ENCODE peak calls at places on chromosomes 12 and 14, in seven cellular contexts. T is Calu3; S is lower lobe of right lung; K is fibroblast of lung; Z is AG09319; E is stimulated activated CD8-positive, alpha-beta memory T cell treated with anti-CD3 and anti-CD28 coated beads, Interleukin-4, amount 100 ng/mL, for 48 hours; Q is stimulated activated CD4-positive, alpha-beta T cell treated with anti-CD3 and anti-CD28 coated beads, Interleukin-4, amount 100 ng/mL, for 48 hours. O is an unnamed sample.

GRCh38 chr12:113676117-113676516 is 204.4 kb upstream of the LHX5 start:
- DNase-seq in Z (no peak), E (no peak), T (no peak), Q (no peak), K (no peak), S (no peak), O (no peak)

GRCh38 chr12:132413931-132414588 is 75.9 kb upstream of the FBRSL1 start:
- DNase-seq in S (no peak), K (no peak), Z (no peak), Q (no peak), T (peak), E (peak), O (no peak)

GRCh38 chr14:101965796-101966718 is 1.7 kb downstream of the DYNC1H1 start:
- DNase-seq in Z (no peak), E (no peak), K (peak), Q (no peak), T (no peak), S (no peak), O (no peak)

GRCh38 chr12:50057000-50057841 is at the start of gene ASIC1:
- DNase-seq in Q (peak), E (peak), Z (no peak), S (peak), T (peak), K (peak), O (peak)

GRCh38 chr12:6347367-6348338 is 5.8 kb upstream of the TNFRSF1A start:
- DNase-seq in Q (no peak), T (no peak), E (no peak), K (peak), Z (no peak), S (no peak), O (no peak)

GRCh38 chr12:120096671-120097202 is 19.8 kb downstream of the RAB35 start:
- DNase-seq in Q (no peak), K (no peak), S (no peak), T (no peak), E (no peak), Z (no peak), O (no peak)

GRCh38 chr12:49335118-49335954 is 1.7 kb downstream of the C1QL4 start:
- DNase-seq in E (no peak), Q (no peak), T (no peak), S (no peak), Z (no peak), K (no peak), O (no peak)

GRCh38 chr12:115443351-115443938 is 759.5 kb upstream of the TBX3 start:
- DNase-seq in E (no peak), T (no peak), Q (no peak), K (no peak), S (no peak), Z (no peak), O (no peak)

GRCh38 chr14:26163761-26164160 is 434.1 kb downstream of the NOVA1 start:
- DNase-seq in T (no peak), Z (no peak), K (peak), Q (no peak), S (no peak), E (no peak), O (no peak)

GRCh38 chr12:119803391-119803791 is 73.7 kb downstream of the CIT start:
- DNase-seq in E (no peak), Q (no peak), S (no peak), Z (peak), K (peak), T (no peak), O (no peak)

GRCh38 chr12:75641031-75641780 is 129.8 kb upstream of the KRR1 start:
- DNase-seq in T (peak), S (no peak), Z (peak), E (peak), Q (no peak), K (peak), O (peak)

GRCh38 chr12:96398422-96399080 is 1.7 kb downstream of the CDK17 start:
- DNase-seq in T (no peak), K (no peak), S (no peak), Q (no peak), Z (no peak), E (no peak), O (no peak)

GRCh38 chr12:67525500-67525884 is 123.1 kb upstream of the DYRK2 start:
- DNase-seq in K (no peak), T (no peak), E (no peak), Z (no peak), S (no peak), Q (no peak), O (no peak)

GRCh38 chr12:75305412-75306332 is 24.5 kb downstream of the CAPS2 start:
- DNase-seq in K (no peak), Q (no peak), Z (no peak), E (no peak), S (no peak), T (no peak), O (no peak)

GRCh38 chr14:75487155-75487671 is 35.1 kb upstream of the BATF start:
- DNase-seq in K (no peak), Q (no peak), Z (no peak), T (peak), E (no peak), S (no peak), O (no peak)

GRCh38 chr12:108826115-108826806 is 31.1 kb downstream of the SSH1 start:
- DNase-seq in Q (no peak), K (peak), Z (peak), S (peak), T (no peak), E (no peak), O (no peak)

GRCh38 chr14:92646952-92647461 is 101.4 kb downstream of the LGMN start:
- DNase-seq in S (no peak), Z (peak), T (no peak), E (no peak), Q (no peak), K (peak), O (no peak)

GRCh38 chr12:132548430-132549058 is 58.6 kb downstream of the FBRSL1 start:
- DNase-seq in K (no peak), S (no peak), Z (no peak), T (no peak), E (no peak), Q (no peak), O (no peak)

GRCh38 chr14:64117671-64118402 is 176.3 kb downstream of the ESR2 start:
- DNase-seq in T (no peak), K (peak), Q (no peak), E (no peak), S (no peak), Z (peak), O (no peak)

GRCh38 chr12:45401008-45401407 is 185.1 kb downstream of the ANO6 start:
- DNase-seq in Z (no peak), S (no peak), Q (no peak), K (no peak), E (no peak), T (no peak), O (no peak)

GRCh38 chr12:108821407-108822397 is 35.7 kb downstream of the SSH1 start:
- DNase-seq in E (peak), Q (peak), S (peak), T (peak), K (peak), Z (no peak), O (no peak)

GRCh38 chr12:7083125-7083524 is 9.1 kb downstream of the C1R start:
- DNase-seq in T (no peak), Z (no peak), E (no peak), S (no peak), K (no peak), Q (no peak), O (no peak)

GRCh38 chr12:81757731-81758325 is 1.3 kb downstream of the PPFIA2 start:
- DNase-seq in T (no peak), Z (no peak), Q (no peak), E (no peak), S (no peak), K (peak), O (no peak)

GRCh38 chr14:89330236-89331002 is 86.6 kb downstream of the FOXN3 start:
- DNase-seq in T (no peak), E (peak), Q (no peak), K (peak), S (no peak), Z (peak), O (no peak)

GRCh38 chr12:88083634-88084033 is 54.4 kb upstream of the C12orf50 start:
- DNase-seq in T (no peak), K (no peak), Q (no peak), E (no peak), Z (no peak), S (no peak), O (no peak)

GRCh38 chr12:6852651-6853354 is 853 bp downstream of the USP5 start:
- DNase-seq in S (no peak), K (peak), E (peak), T (peak), Q (peak), Z (no peak), O (no peak)

GRCh38 chr12:124296295-124296915 is 1.5 kb downstream of the RFLNA start:
- DNase-seq in E (no peak), Q (no peak), S (peak), Z (no peak), K (no peak), T (no peak), O (no peak)

GRCh38 chr12:1588574-1588944 is 5.8 kb downstream of the FBXL14 start:
- DNase-seq in S (no peak), T (no peak), E (no peak), Q (no peak), Z (no peak), K (no peak), O (no peak)

GRCh38 chr14:66361013-66361412 is 125.2 kb upstream of the CCDC196 start:
- DNase-seq in T (no peak), Q (no peak), E (no peak), K (no peak), S (no peak), Z (no peak), O (no peak)

GRCh38 chr14:22065372-22065771 is 391.8 kb upstream of the OR4E1 start:
- DNase-seq in Q (no peak), K (no peak), S (no peak), T (no peak), E (no peak), Z (no peak), O (no peak)

GRCh38 chr14:75046899-75047298 is 4.4 kb downstream of the MLH3 start:
- DNase-seq in Q (no peak), Z (no peak), T (no peak), S (no peak), K (no peak), E (no peak), O (no peak)

GRCh38 chr14:77200406-77200985 is 18.9 kb downstream of the TMEM63C start:
- DNase-seq in Q (no peak), S (peak), K (no peak), T (no peak), E (no peak), Z (no peak), O (no peak)

GRCh38 chr14:34023824-34024767 is 73.2 kb upstream of the EGLN3 start:
- DNase-seq in T (peak), Z (no peak), Q (no peak), K (no peak), E (no peak), S (no peak), O (no peak)

GRCh38 chr12:95870897-95871296 is 12.1 kb downstream of the SNRPF start:
- DNase-seq in T (no peak), K (no peak), S (no peak), E (no peak), Q (no peak), Z (no peak), O (no peak)

O was measured in GM12892.